ENCODE peak calls at places on chromosomes 7 and 10, in nine cellular contexts. N is testis, G is IMR-90, T is upper lobe of left lung, K is right lobe of liver, R is sigmoid colon, X is A549, Q is breast epithelium, Z is heart left ventricle. P is an unnamed sample.

GRCh38 chr7:138449580-138449979 is 10.5 kb upstream of the TRIM24 start:
- DNase-seq in T (no peak), X (no peak), R (no peak), K (no peak), N (peak; percentile 36), G (no peak), Q (no peak), Z (no peak), P (no peak)

GRCh38 chr7:112517487-112517886 is 36.7 kb downstream of the LSMEM1 start:
- DNase-seq in T (no peak), G (no peak), X (no peak), K (no peak), Z (no peak), Q (no peak), N (no peak), R (no peak), P (no peak)

GRCh38 chr10:29970576-29970975 is 88.8 kb downstream of the JCAD start:
- DNase-seq in T (no peak), Q (no peak), X (no peak), R (peak; percentile 72), N (no peak), G (no peak), Z (no peak), K (no peak), P (no peak)

GRCh38 chr10:70321233-70321632 is 37.4 kb upstream of the NPFFR1 start:
- DNase-seq in X (no peak), K (no peak), G (no peak), Z (no peak), Q (no peak), R (no peak), N (no peak), T (no peak), P (no peak)

GRCh38 chr10:11894381-11895107 is 71.4 kb downstream of the PROSER2 start:
- DNase-seq in N (peak; percentile 61), Z (peak; percentile 15), X (no peak), G (no peak), T (no peak), R (no peak), K (no peak), Q (no peak), P (no peak)

GRCh38 chr10:86857097-86857825 is 100.2 kb downstream of the MMRN2 start:
- DNase-seq in R (no peak), Q (no peak), X (no peak), N (no peak), T (no peak), K (no peak), G (peak; percentile 88), Z (no peak), P (no peak)

GRCh38 chr10:96153065-96153464 is 23.0 kb downstream of the ZNF518A start:
- DNase-seq in X (no peak), G (peak; percentile 2), Z (no peak), K (no peak), T (no peak), R (no peak), N (no peak), Q (no peak), P (no peak)

GRCh38 chr7:47153076-47153475 is 428.8 kb downstream of the TNS3 start:
- DNase-seq in X (no peak), G (peak; percentile 96), N (peak; percentile 29), Q (no peak), K (peak; percentile 64), R (no peak), Z (no peak), T (peak; percentile 53), P (no peak)

GRCh38 chr10:63208981-63209380 is 75.9 kb downstream of the NRBF2 start:
- DNase-seq in Z (no peak), T (no peak), X (no peak), G (peak; percentile 75), Q (no peak), K (no peak), N (no peak), R (no peak), P (no peak)

GRCh38 chr7:16803881-16804673 is 722 bp downstream of the AGR2 start:
- DNase-seq in T (no peak), G (peak; percentile 19), Q (no peak), Z (no peak), R (no peak), X (peak; percentile 37), K (no peak), N (no peak), P (no peak)

GRCh38 chr7:130909881-130910672 is 176.1 kb upstream of the KLF14 start:
- DNase-seq in Z (no peak), X (no peak), K (no peak), G (peak; percentile 59), N (no peak), Q (no peak), T (no peak), R (no peak), P (no peak)
- H3K27ac ChIP-seq in Z (no peak overlapping the region), X (peak overlapping the region; percentile 93), K (peak overlapping the region; percentile 94), G (peak overlapping the region; percentile 86), N (no peak overlapping the region), Q (peak overlapping the region; percentile 67), T (peak overlapping the region; percentile 94), R (peak overlapping the region; percentile 83), P (peak overlapping the region; percentile 94)

DNA sequence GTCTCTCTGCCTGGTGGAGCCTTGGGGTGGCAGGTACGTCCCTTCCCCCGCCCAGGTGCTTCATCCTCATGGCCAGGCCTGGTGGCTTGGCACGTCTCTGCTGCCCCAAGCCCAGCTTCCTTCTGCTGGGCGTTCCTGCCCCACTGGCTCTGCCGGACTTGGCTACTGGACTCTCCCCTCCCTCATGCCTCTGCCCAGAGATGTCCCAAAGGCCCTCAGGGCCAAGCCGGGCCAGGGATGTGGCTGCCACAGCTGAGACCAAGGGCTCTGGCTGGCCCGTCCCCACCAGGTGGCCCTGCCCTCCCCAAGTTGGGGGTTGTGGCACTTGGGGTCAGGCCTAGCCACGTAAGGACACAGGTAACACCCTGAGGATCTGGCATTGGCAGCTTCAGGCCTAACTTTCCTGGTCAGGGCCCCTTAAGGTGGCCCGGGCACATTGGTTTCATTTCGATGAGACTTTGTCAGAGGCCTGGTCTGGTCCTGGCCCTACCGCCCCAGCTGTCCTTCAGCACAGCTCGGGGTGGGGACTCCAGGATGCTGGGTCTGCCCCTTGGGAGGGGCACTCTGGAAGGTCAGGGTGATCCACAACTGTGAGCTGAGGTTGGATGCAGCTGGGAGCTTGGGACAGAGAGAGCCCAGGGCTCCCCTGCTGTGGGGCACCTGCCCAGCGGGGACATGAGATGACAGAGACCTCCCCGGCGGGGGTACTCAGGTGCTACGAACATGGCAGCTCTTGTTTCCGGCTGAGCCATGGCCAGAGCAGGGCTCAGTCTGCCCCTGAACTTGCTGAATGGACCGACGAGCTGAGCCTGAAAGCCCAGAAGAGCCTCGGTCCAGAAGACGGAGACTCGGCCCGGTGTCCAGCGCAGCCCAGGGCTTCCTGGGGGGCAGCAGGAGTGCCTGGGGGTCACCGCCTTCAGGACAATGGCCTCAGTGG is 2.9 kb downstream of the BHLHA15 start:
- DNase-seq in G (no peak), Q (peak; percentile 28), T (no peak), Z (no peak), K (no peak), R (peak; percentile 43), N (no peak), X (no peak), P (no peak)
- TF ChIP-seq POLR2A in G (no peak), Q (no peak), T (no peak), Z (no peak), K (no peak), R (no peak), N (no peak), X (no peak), P (no peak)

DNA sequence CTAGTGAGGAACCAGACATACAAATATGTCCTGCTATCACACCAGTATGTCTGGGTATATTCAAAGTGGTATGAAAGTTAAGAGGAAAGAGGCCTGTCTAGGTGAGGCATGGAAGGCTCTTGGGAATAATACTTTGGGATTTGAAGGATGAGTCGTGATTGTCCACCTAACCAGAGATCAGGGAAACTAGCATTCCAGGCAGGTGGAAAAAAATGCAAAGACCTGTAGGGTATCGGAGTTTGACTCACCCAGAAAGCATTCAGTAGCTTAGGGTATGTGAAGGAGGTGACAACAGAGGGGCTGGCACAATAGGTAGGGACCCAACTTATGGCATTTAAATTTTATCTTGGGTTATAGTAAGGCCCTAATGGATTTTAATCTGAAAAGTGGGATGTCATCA is 950 bp upstream of the GCC1 start:
- DNase-seq in T (no peak), K (no peak), Q (no peak), Z (no peak), X (no peak), R (no peak), N (no peak), G (no peak), P (no peak)
- H3K4me1 ChIP-seq in T (peaks cover 49% of the 10 kb centered on the region), K (peaks cover 46% of the 10 kb centered on the region), Q (peaks cover 13% of the 10 kb centered on the region), Z (peaks cover 67% of the 10 kb centered on the region), X (peaks cover 23% of the 10 kb centered on the region), R (no peaks in the 10 kb centered on the region), N (peaks cover 51% of the 10 kb centered on the region), G (peaks cover 21% of the 10 kb centered on the region), P (peaks cover 39% of the 10 kb centered on the region)

GRCh38 chr10:132509506-132510173 is 27.9 kb upstream of the INPP5A start:
- DNase-seq in Q (no peak), Z (no peak), T (peak; percentile 17), K (peak; percentile 40), G (no peak), R (peak; percentile 57), X (no peak), N (no peak), P (no peak)

GRCh38 chr10:132507956-132508490 is 29.6 kb upstream of the INPP5A start:
- DNase-seq in R (peak; percentile 64), X (no peak), N (no peak), K (peak; percentile 84), Q (no peak), G (no peak), T (peak; percentile 18), Z (peak; percentile 32), P (no peak)

GRCh38 chr10:132507467-132507955 is 30.1 kb upstream of the INPP5A start:
- DNase-seq in R (peak; percentile 53), N (no peak), G (no peak), Q (no peak), T (peak; percentile 12), K (peak; percentile 37), X (no peak), Z (peak; percentile 21), P (no peak)

GRCh38 chr10:132510174-132510611 is 27.4 kb upstream of the INPP5A start:
- DNase-seq in N (no peak), G (no peak), Z (peak; percentile 32), T (peak; percentile 19), Q (no peak), X (no peak), K (peak; percentile 41), R (peak; percentile 64), P (no peak)

DNA sequence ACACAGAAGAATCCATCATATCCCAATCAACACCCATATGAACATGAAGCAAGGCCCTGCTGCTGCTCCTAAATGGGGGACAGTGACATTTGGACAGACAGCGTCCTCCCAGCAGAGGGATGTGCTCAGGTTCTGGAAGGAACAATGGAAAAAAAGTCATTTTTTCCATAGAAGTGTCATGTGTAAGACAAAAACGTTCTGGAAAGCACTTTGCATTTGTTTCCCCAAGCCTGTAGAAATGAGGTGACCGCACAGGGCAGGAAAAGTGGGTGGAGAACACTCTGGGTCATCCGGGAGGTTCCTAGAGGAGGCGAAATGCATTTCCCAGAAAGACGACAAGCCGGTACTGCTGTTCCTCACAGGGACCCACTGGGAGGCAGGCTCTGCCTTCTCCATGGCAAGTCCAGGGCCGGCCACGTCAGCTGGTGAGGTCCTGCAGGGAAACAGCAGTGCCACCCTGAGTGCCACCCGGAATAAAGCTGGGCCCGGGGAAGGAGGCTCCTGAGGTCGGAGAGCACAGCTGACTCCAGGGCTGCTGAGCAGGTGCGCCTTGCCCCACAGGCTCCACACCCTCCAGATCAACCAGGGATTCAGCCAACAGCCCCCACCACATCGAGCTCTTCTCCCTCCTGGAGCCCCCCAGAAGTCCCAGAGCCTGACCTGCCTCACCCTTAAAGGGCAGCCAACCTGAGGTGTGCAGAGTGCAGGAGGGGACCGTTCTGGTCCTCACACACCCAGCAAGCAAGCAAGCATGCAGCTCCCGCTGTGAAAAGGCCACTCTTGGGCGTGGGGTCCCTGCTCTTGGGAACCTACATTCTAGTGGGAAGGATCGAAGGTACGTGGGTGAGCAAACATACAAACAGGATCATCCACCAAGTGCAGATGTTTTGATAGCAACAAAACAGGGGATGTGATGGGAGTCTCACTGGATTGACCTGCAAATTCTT is 28.8 kb upstream of the INPP5A start:
- DNase-seq in R (peak; percentile 89), X (no peak), Z (peak; percentile 80), K (peak; percentile 50), N (peak; percentile 58), T (peak; percentile 30), Q (no peak), G (no peak), P (no peak)
- H3K27ac ChIP-seq in R (peak overlapping the region; percentile 85), X (no peak overlapping the region), Z (peak overlapping the region; percentile 65), K (no peak overlapping the region), N (no peak overlapping the region), T (no peak overlapping the region), Q (peak overlapping the region; percentile 69), G (no peak overlapping the region), P (no peak overlapping the region)